ENCODE peak calls at places on chromosomes 13 and 19, in five cellular contexts. C is NCI-H1105, A is AG08395, Z is tibial artery, S is ELR. J is an unnamed sample.

GRCh38 chr13:84460989-84461388 is 578.7 kb upstream of the SLITRK1 start:
- DNase-seq in C (no peak), A (no peak), Z (no peak), S (no peak), J (no peak)

GRCh38 chr19:16886305-16886880 is 2.4 kb upstream of the F2RL3 start:
- DNase-seq in C (no peak), A (peak), Z (no peak), S (peak), J (no peak)

GRCh38 chr19:51181913-51182419 is 39.9 kb downstream of the SIGLEC7 start:
- DNase-seq in C (no peak), A (no peak), Z (no peak), S (no peak), J (no peak)

GRCh38 chr19:2636897-2637683 is 65.4 kb downstream of the GNG7 start:
- DNase-seq in C (peak), A (peak), Z (no peak), S (peak), J (peak)

GRCh38 chr19:7515091-7515470 is 822 bp upstream of the ZNF358 start:
- DNase-seq in C (no peak), A (no peak), Z (peak), S (peak), J (no peak)

GRCh38 chr13:32409561-32410440 is 18.1 kb downstream of the N4BP2L1 start:
- DNase-seq in C (no peak), A (peak), Z (peak), S (peak), J (peak)

GRCh38 chr19:46287585-46287984 is 9.3 kb upstream of the HIF3A start:
- DNase-seq in C (no peak), A (no peak), Z (no peak), S (peak), J (no peak)

GRCh38 chr19:317710-318508 is 26.7 kb downstream of the MIER2 start:
- DNase-seq in C (no peak), A (no peak), Z (peak), S (no peak), J (no peak)

GRCh38 chr19:33450689-33451088 is 70.9 kb downstream of the PEPD start:
- DNase-seq in C (no peak), A (no peak), Z (no peak), S (no peak), J (no peak)

GRCh38 chr19:12723383-12723642 is 419 bp downstream of the TNPO2 start:
- DNase-seq in C (no peak), A (no peak), Z (no peak), S (peak), J (no peak)

GRCh38 chr19:53912653-53913052 is 3.6 kb downstream of the CACNG7 start:
- DNase-seq in C (no peak), A (no peak), Z (no peak), S (no peak), J (no peak)

GRCh38 chr19:1860133-1860775 is 3.1 kb downstream of the KLF16 start:
- DNase-seq in C (no peak), A (peak), Z (no peak), S (peak), J (peak)

GRCh38 chr13:109211616-109212015 is 574.8 kb downstream of the IRS2 start:
- DNase-seq in C (no peak), A (peak), Z (no peak), S (peak), J (no peak)

GRCh38 chr13:34620073-34620858 is 321.8 kb upstream of the NBEA start:
- DNase-seq in C (no peak), A (no peak), Z (no peak), S (no peak), J (no peak)

GRCh38 chr19:16542894-16543498 is 759 bp upstream of the CHERP start:
- DNase-seq in C (no peak), A (no peak), Z (no peak), S (peak), J (peak)

J was measured in myocyte.